ENCODE peak calls at places on chromosomes 4 and X, in four cellular contexts. One of them, this sample, is unnamed.

GRCh38 chrX:154397888-154398667 is at the start of gene RPL10:
- DNase-seq in ovary: peak
- DNase-seq in Peyer's patch: peak
- DNase-seq in neuronal stem cell: peak
- DNase-seq in this sample: peak

GRCh38 chrX:139680356-139680755 is 27.6 kb downstream of the MCF2 start:
- DNase-seq in ovary: no peak
- DNase-seq in Peyer's patch: no peak
- DNase-seq in neuronal stem cell: no peak
- DNase-seq in this sample: no peak

GRCh38 chr4:17884063-17884462 is 73.3 kb downstream of the NCAPG start:
- DNase-seq in ovary: no peak
- DNase-seq in Peyer's patch: no peak
- DNase-seq in neuronal stem cell: no peak
- DNase-seq in this sample: no peak

GRCh38 chrX:146956760-146957159 is 142.2 kb upstream of the CXorf51A start:
- DNase-seq in ovary: no peak
- DNase-seq in Peyer's patch: no peak
- DNase-seq in neuronal stem cell: no peak
- DNase-seq in this sample: no peak

GRCh38 chr4:117488692-117489091 is 403.3 kb upstream of the TRAM1L1 start:
- DNase-seq in ovary: no peak
- DNase-seq in Peyer's patch: no peak
- DNase-seq in neuronal stem cell: no peak
- DNase-seq in this sample: no peak

GRCh38 chrX:65148232-65148631 is 172.0 kb upstream of the ZC4H2 start:
- DNase-seq in ovary: no peak
- DNase-seq in Peyer's patch: no peak
- DNase-seq in neuronal stem cell: no peak
- DNase-seq in this sample: no peak

GRCh38 chr4:15400911-15401671 is 26.7 kb upstream of the C1QTNF7 start:
- DNase-seq in ovary: peak
- DNase-seq in Peyer's patch: no peak
- DNase-seq in neuronal stem cell: no peak
- DNase-seq in this sample: peak

GRCh38 chr4:91769912-91770311 is 533.9 kb upstream of the GRID2 start:
- DNase-seq in ovary: no peak
- DNase-seq in Peyer's patch: no peak
- DNase-seq in neuronal stem cell: no peak
- DNase-seq in this sample: no peak

GRCh38 chr4:45155081-45155777 is 428.9 kb upstream of the GNPDA2 start:
- DNase-seq in ovary: no peak
- DNase-seq in Peyer's patch: no peak
- DNase-seq in neuronal stem cell: no peak
- DNase-seq in this sample: no peak

GRCh38 chr4:160044693-160045092 is 941.8 kb downstream of the RAPGEF2 start:
- DNase-seq in ovary: no peak
- DNase-seq in Peyer's patch: no peak
- DNase-seq in neuronal stem cell: no peak
- DNase-seq in this sample: no peak

GRCh38 chrX:136158685-136159084 is 11.4 kb downstream of the FHL1 start:
- DNase-seq in ovary: no peak
- DNase-seq in Peyer's patch: no peak
- DNase-seq in neuronal stem cell: no peak
- DNase-seq in this sample: no peak

GRCh38 chrX:136157187-136157586 is 9.9 kb downstream of the FHL1 start:
- DNase-seq in ovary: no peak
- DNase-seq in Peyer's patch: no peak
- DNase-seq in neuronal stem cell: no peak
- DNase-seq in this sample: no peak

GRCh38 chrX:136162827-136163427 is 15.6 kb downstream of the FHL1 start:
- DNase-seq in ovary: no peak
- DNase-seq in Peyer's patch: peak
- DNase-seq in neuronal stem cell: no peak
- DNase-seq in this sample: no peak

GRCh38 chrX:136156560-136157117 is 9.3 kb downstream of the FHL1 start:
- DNase-seq in ovary: no peak
- DNase-seq in Peyer's patch: no peak
- DNase-seq in neuronal stem cell: no peak
- DNase-seq in this sample: no peak

DNA sequence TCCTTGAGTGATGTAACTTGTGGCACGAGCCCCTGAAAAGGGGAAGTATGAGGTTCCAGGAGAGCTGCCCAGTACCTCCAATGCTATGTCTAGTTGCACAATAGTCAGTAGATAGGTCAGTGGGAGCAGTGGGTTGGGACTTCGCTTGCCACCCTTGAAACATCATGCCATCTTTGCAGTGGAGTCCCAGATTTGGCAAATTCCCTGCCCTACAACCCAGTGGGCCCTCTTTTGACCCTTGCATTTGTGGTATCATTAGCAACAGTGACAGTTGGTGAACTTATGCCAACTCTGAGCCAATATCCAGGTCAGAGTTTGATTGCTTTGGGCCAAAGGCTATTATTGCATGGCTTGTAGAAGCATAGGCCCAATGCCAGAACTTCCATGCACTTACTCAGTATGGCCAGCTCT is 12.3 kb downstream of the FHL1 start:
- DNase-seq in ovary: no peak
- DNase-seq in Peyer's patch: no peak
- DNase-seq in neuronal stem cell: no peak
- DNase-seq in this sample: no peak
- H3K27ac ChIP-seq in ovary: no peak
- H3K27ac ChIP-seq in Peyer's patch: peak
- H3K27ac ChIP-seq in neuronal stem cell: no peak
- H3K27ac ChIP-seq in this sample: no peak

GRCh38 chr4:86359944-86360478 is at the start of gene MAPK10:
- DNase-seq in ovary: peak
- DNase-seq in Peyer's patch: no peak
- DNase-seq in neuronal stem cell: peak
- DNase-seq in this sample: peak
- H3K27ac ChIP-seq in ovary: no peak
- H3K27ac ChIP-seq in Peyer's patch: peak
- H3K27ac ChIP-seq in neuronal stem cell: peak
- H3K27ac ChIP-seq in this sample: no peak

DNA sequence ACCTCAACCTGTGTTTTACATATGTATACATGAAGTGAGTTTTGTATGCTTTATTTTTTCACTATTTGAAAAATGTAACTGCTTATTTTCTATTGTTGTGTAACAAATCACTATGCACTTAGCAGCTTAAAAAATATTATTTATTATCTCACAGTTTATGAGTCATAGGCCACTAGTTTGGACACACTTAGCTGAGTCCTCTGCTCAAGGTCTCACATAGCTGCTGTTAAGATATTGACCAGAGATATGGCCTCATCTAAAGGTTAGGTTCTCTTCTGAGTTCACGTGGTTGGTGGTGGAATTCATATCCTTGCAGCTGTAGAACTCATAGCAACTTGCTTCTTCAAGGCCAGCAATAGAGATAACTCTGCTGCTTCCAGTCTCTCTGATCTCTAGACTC is 534.4 kb downstream of the SPRY1 start:
- DNase-seq in ovary: no peak
- DNase-seq in Peyer's patch: no peak
- DNase-seq in neuronal stem cell: no peak
- DNase-seq in this sample: no peak
- H3K27ac ChIP-seq in ovary: no peak
- H3K27ac ChIP-seq in Peyer's patch: no peak
- H3K27ac ChIP-seq in neuronal stem cell: no peak
- H3K27ac ChIP-seq in this sample: no peak

DNA sequence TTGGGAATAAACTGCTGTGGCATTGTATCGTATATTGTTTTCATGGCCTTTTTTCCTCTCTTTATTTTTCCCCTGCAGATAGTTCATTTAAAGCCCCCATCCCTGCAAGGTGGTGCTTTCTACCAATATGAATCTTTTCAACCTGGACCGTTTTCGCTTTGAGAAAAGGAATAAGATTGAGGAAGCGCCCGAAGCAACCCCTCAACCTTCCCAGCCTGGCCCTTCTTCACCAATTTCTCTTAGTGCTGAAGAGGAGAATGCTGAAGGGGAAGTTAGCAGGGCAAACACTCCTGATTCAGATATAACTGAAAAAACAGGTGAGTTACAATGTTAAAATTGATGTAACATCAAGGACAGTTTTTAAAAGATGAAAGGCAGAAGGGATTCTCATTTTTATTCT is 603 bp downstream of the SMARCAD1 start:
- DNase-seq in ovary: no peak
- DNase-seq in Peyer's patch: no peak
- DNase-seq in neuronal stem cell: no peak
- DNase-seq in this sample: no peak
- H3K27ac ChIP-seq in ovary: peak
- H3K27ac ChIP-seq in Peyer's patch: peak
- H3K27ac ChIP-seq in neuronal stem cell: no peak
- H3K27ac ChIP-seq in this sample: peak

GRCh38 chr4:107897823-107898222 is 33.5 kb upstream of the CYP2U1 start:
- DNase-seq in ovary: no peak
- DNase-seq in Peyer's patch: no peak
- DNase-seq in neuronal stem cell: no peak
- DNase-seq in this sample: no peak
- H3K27ac ChIP-seq in ovary: no peak
- H3K27ac ChIP-seq in Peyer's patch: peak
- H3K27ac ChIP-seq in neuronal stem cell: no peak
- H3K27ac ChIP-seq in this sample: no peak

GRCh38 chr4:122100508-122100907 is 51.6 kb upstream of the BLTP1 start:
- DNase-seq in ovary: no peak
- DNase-seq in Peyer's patch: no peak
- DNase-seq in neuronal stem cell: peak
- DNase-seq in this sample: no peak
- H3K27ac ChIP-seq in ovary: no peak
- H3K27ac ChIP-seq in Peyer's patch: no peak
- H3K27ac ChIP-seq in neuronal stem cell: no peak
- H3K27ac ChIP-seq in this sample: no peak

DNA sequence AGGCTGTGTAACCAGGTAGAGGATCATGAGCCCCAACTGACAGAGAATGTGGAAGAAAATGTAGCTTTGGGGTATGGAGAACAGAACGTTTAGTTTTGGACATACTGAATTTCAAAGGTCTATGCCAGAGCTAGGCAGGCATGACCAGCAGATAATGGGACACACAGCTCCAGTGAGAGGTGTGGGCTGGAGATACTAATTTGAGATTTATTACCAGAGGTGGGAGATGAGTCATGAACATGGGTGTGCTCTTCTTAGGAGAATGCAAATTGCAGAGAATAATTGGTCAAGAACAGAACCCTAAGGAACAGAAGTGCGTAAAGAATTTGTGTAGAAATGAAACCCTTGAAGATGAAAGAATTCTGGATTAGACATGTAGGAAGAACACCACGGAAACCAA is 125.2 kb downstream of the PACRGL start:
- DNase-seq in ovary: no peak
- DNase-seq in Peyer's patch: no peak
- DNase-seq in neuronal stem cell: no peak
- DNase-seq in this sample: no peak
- H3K27ac ChIP-seq in ovary: no peak
- H3K27ac ChIP-seq in Peyer's patch: no peak
- H3K27ac ChIP-seq in neuronal stem cell: no peak
- H3K27ac ChIP-seq in this sample: no peak